ENCODE peak calls at places on chromosomes 1 and 21, in four cellular contexts. T is anterior cingulate cortex, B is NCI-H774, P is Calu3. D is an unnamed sample.

GRCh38 chr1:19322481-19322880 is 10.4 kb downstream of the SLC66A1 start:
- DNase-seq in T (no peak), B (no peak), P (no peak), D (no peak)

GRCh38 chr1:19028546-19029129 is 72.2 kb upstream of the IFFO2 start:
- DNase-seq in P (no peak), B (no peak), T (no peak), D (no peak)

GRCh38 chr1:181113061-181113695 is 24.7 kb downstream of the IER5 start:
- DNase-seq in P (peak; percentile 61), B (no peak), T (no peak), D (no peak)

GRCh38 chr1:189007824-189008223 is 1469.8 kb downstream of the BRINP3 start:
- DNase-seq in T (no peak), P (no peak), B (no peak), D (no peak)

GRCh38 chr21:37248298-37248697 is 18.8 kb downstream of the VPS26C start:
- DNase-seq in T (no peak), P (no peak), B (no peak), D (no peak)

GRCh38 chr1:63835075-63835633 is 61.3 kb downstream of the ROR1 start:
- DNase-seq in T (no peak), P (no peak), B (no peak), D (no peak)

GRCh38 chr1:232273071-232273470 is 356.9 kb downstream of the SIPA1L2 start:
- DNase-seq in B (no peak), P (no peak), T (no peak), D (no peak)

GRCh38 chr1:20037877-20038276 is 32.1 kb upstream of the PLA2G5 start:
- DNase-seq in P (no peak), B (no peak), T (no peak), D (no peak)

GRCh38 chr1:243713470-243714186 is 136.4 kb downstream of the AKT3 start:
- DNase-seq in P (no peak), T (peak; percentile 51), B (peak; percentile 93), D (no peak)

GRCh38 chr1:53328490-53329182 is 766 bp upstream of the LRP8 start:
- DNase-seq in T (no peak), P (no peak), B (no peak), D (no peak)

GRCh38 chr1:243910612-243911011 is 60.6 kb upstream of the AKT3 start:
- DNase-seq in P (no peak), T (no peak), B (no peak), D (no peak)

GRCh38 chr1:212255705-212256307 is 29.4 kb upstream of the PPP2R5A start:
- DNase-seq in B (no peak), T (no peak), P (no peak), D (no peak)

GRCh38 chr1:37817481-37817880 is 9.5 kb upstream of the YRDC start:
- DNase-seq in P (no peak), T (peak; percentile 48), B (peak; percentile 6), D (no peak)

GRCh38 chr1:12572506-12572905 is 45.5 kb downstream of the DHRS3 start:
- DNase-seq in B (no peak), T (no peak), P (no peak), D (no peak)

GRCh38 chr1:41432481-41433280 is 51.8 kb downstream of the EDN2 start:
- DNase-seq in P (peak; percentile 96), T (peak; percentile 73), B (peak; percentile 85), D (no peak)

D was measured in cerebellum.